ENCODE peak calls at places on chromosomes 1 and 21, in four cellular contexts. V, J, R and D are unnamed samples.

GRCh38 chr1:14380408-14380807 is 218.1 kb upstream of the KAZN start:
- DNase-seq in R (no peak), V (no peak), J (no peak), D (no peak)

GRCh38 chr1:196467230-196467629 is 141.0 kb downstream of the KCNT2 start:
- DNase-seq in R (no peak), J (no peak), V (no peak), D (no peak)

GRCh38 chr1:62250126-62250726 is 55.6 kb downstream of the L1TD1 start:
- DNase-seq in V (no peak), J (no peak), R (no peak), D (no peak)

GRCh38 chr1:226656601-226657277 is 82.3 kb downstream of the ITPKB start:
- DNase-seq in V (no peak), J (no peak), R (no peak), D (peak)

GRCh38 chr21:37815893-37816292 is 100.4 kb downstream of the KCNJ6 start:
- DNase-seq in R (no peak), V (no peak), J (no peak), D (no peak)

GRCh38 chr1:97943354-97943753 is 22.5 kb upstream of the DPYD start:
- DNase-seq in J (no peak), V (no peak), R (no peak), D (peak)

GRCh38 chr1:54229281-54229891 is 29.4 kb downstream of the MRPL37 start:
- DNase-seq in J (no peak), V (no peak), R (peak), D (peak)

GRCh38 chr1:110896090-110896489 is 23.1 kb downstream of the CD53 start:
- DNase-seq in J (no peak), R (no peak), V (no peak), D (no peak)

GRCh38 chr1:206495493-206496046 is 11.8 kb upstream of the RASSF5 start:
- DNase-seq in R (no peak), V (no peak), J (no peak), D (no peak)

GRCh38 chr1:206866062-206866461 is 639 bp downstream of the IL20 start:
- DNase-seq in J (no peak), V (no peak), R (no peak), D (no peak)

GRCh38 chr1:120178799-120179419 is 2.6 kb upstream of the SEC22B start:
- DNase-seq in J (no peak), V (no peak), R (no peak), D (no peak)

GRCh38 chr1:50978144-50978851 is 8.3 kb downstream of the CDKN2C start:
- DNase-seq in V (peak), J (no peak), R (peak), D (peak)

GRCh38 chr21:34579411-34579810 is 35.5 kb downstream of the RCAN1 start:
- DNase-seq in J (no peak), V (no peak), R (no peak), D (no peak)

GRCh38 chr1:97759078-97759477 is 161.8 kb downstream of the DPYD start:
- DNase-seq in J (no peak), V (no peak), R (no peak), D (no peak)

GRCh38 chr1:70044832-70045231 is 160.5 kb downstream of the LRRC40 start:
- DNase-seq in J (no peak), V (no peak), R (no peak), D (peak)

GRCh38 chr1:244314921-244315544 is 136.7 kb downstream of the ADSS2 start:
- DNase-seq in R (no peak), V (no peak), J (no peak), D (peak)

GRCh38 chr21:35108887-35109286 is 59.8 kb upstream of the RUNX1 start:
- DNase-seq in R (no peak), J (no peak), V (no peak), D (no peak)

GRCh38 chr1:203557390-203557789 is 63.4 kb downstream of the OPTC start:
- DNase-seq in J (no peak), R (no peak), V (no peak), D (no peak)

GRCh38 chr1:23651069-23651808 is 40.4 kb upstream of the RPL11 start:
- DNase-seq in J (peak), V (peak), R (no peak), D (peak)

GRCh38 chr1:243792401-243792800 is 57.6 kb downstream of the AKT3 start:
- DNase-seq in R (no peak), J (no peak), V (no peak), D (peak)

GRCh38 chr1:215749423-215749822 is 182.3 kb downstream of the KCTD3 start:
- DNase-seq in J (no peak), R (no peak), V (no peak), D (no peak)

GRCh38 chr21:46564391-46564790 is 40.5 kb downstream of the S100B start:
- DNase-seq in V (peak), J (no peak), R (no peak), D (no peak)

GRCh38 chr1:200780545-200781444 is 42.1 kb downstream of the CAMSAP2 start:
- DNase-seq in J (no peak), V (no peak), R (no peak), D (peak)

GRCh38 chr1:54163573-54163972 is 10.8 kb upstream of the CDCP2 start:
- DNase-seq in V (peak), R (no peak), J (no peak), D (no peak)

GRCh38 chr1:112465122-112465521 is 43.6 kb upstream of the WNT2B start:
- DNase-seq in J (no peak), R (no peak), V (no peak), D (peak)

GRCh38 chr1:210748796-210749195 is 385.2 kb downstream of the KCNH1 start:
- DNase-seq in J (no peak), V (no peak), R (no peak), D (no peak)

GRCh38 chr21:28871388-28872015 is 121.2 kb downstream of the LTN1 start:
- DNase-seq in V (no peak), R (no peak), J (no peak), D (no peak)

GRCh38 chr21:28865488-28866186 is 127.0 kb downstream of the LTN1 start:
- DNase-seq in J (no peak), R (no peak), V (no peak), D (no peak)

GRCh38 chr21:28872218-28872617 is 120.5 kb downstream of the LTN1 start:
- DNase-seq in V (no peak), J (no peak), R (no peak), D (no peak)

DNA sequence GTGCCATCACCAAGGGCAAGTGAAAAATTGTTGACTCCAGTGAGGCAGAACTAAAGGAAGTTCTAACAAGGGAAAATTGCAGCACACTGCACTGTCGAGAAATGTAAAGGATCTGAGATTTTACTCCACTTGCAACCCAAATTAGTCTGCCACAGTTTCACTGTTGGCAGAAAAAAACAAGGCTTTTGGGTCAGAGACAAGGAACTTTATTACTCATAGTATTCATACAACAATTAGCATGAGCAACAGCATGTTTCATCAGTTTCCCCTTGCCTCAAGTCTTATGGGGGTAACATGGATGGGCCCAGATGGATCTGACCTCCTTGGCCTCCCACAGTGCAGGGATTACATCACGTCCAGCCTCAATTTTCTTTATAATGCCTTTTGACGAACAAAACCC is 125.3 kb downstream of the LTN1 start:
- DNase-seq in V (no peak), R (no peak), J (no peak), D (no peak)
- TF ChIP-seq JUN in V (no peak), R (no peak), J (no peak), D (no peak)

GRCh38 chr1:29584816-29585600 is 348.7 kb downstream of the PTPRU start:
- DNase-seq in R (no peak), J (no peak), V (no peak), D (no peak)
- TF ChIP-seq MYC in R (no peak), J (no peak), V (no peak), D (no peak)

DNA sequence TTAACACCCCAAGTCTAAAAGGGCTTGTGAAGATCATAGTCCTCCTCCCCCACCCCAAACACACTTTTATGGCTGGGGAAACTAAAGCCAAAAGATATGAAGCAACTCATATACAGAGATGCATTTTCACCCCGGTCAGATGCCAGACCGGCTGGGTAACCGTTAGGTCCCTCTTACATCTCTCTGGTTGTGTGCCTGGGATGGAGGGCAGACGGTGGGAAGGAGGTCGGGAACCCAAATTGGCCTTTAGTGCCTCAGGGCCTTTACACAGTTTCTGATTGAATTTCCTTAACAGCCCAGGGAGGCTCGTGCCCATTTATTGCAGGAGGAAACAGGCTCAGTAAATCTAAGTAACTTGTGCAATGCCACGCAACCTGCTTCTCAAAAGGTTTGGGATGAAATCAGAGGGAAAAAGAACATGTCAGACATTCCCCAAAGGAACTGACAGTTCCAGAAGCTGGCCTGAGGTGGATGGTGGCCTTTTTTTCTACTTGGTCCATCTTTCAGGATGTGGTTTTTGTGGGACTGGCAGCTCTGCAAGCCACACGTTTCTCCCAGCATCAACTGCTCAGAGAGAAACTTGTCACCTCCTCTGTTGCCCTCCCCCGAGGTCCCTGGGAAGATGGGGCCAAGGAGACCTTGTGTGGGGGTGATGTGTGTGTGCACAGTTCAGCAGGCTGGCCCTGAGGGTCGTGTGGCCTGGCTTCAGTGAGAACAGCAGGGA is 2.3 kb upstream of the DHRS3 start:
- DNase-seq in V (no peak), J (no peak), R (no peak), D (no peak)
- TF ChIP-seq JUN in V (no peak), J (no peak), R (no peak), D (no peak)

GRCh38 chr1:212698467-212699103 is 1.1 kb downstream of the BATF3 start:
- DNase-seq in R (no peak), V (no peak), J (no peak), D (no peak)
- TF ChIP-seq MYC in R (no peak), V (no peak), J (no peak), D (no peak)

GRCh38 chr1:242610209-242610608 is 85.7 kb upstream of the PLD5 start:
- DNase-seq in J (no peak), R (no peak), V (no peak), D (no peak)
- TF ChIP-seq JUN in J (no peak), R (no peak), V (no peak), D (no peak)

GRCh38 chr1:98947071-98947470 is 57.6 kb downstream of the PLPPR5 start:
- DNase-seq in V (no peak), J (no peak), R (no peak), D (no peak)
- TF ChIP-seq MYC in V (no peak), J (no peak), R (no peak), D (no peak)